ENCODE peak calls at places on chromosomes 5 and 9, in nine cellular contexts. Z is transverse colon; U is AG04450; Y is aorta; M is heart right ventricle; P is H9; T is endodermal cell; A is CD4-positive, alpha-beta T cell; Q is esophagus muscularis mucosa. K is an unnamed sample.

GRCh38 chr5:148336704-148337435 is 1.5 kb downstream of the SPINK9 start:
- DNase-seq in Z (no peak), U (no peak), Y (no peak), M (no peak), P (no peak), T (no peak), A (no peak), Q (no peak), K (no peak)

GRCh38 chr9:131669234-131670172 is 70.4 kb downstream of the RAPGEF1 start:
- DNase-seq in Z (no peak), U (no peak), Y (no peak), M (no peak), P (no peak), T (no peak), A (no peak), Q (no peak), K (no peak)

GRCh38 chr9:126154182-126154827 is 172.3 kb upstream of the MVB12B start:
- DNase-seq in Z (no peak), U (no peak), Y (no peak), M (no peak), P (no peak), T (no peak), A (no peak), Q (no peak), K (no peak)

GRCh38 chr5:1950096-1950707 is 67.5 kb upstream of the IRX4 start:
- DNase-seq in Z (no peak), U (no peak), Y (no peak), M (no peak), P (no peak), T (no peak), A (no peak), Q (no peak), K (no peak)

GRCh38 chr9:87140605-87141109 is 193.4 kb upstream of the GAS1 start:
- DNase-seq in Z (no peak), U (no peak), Y (no peak), M (no peak), P (no peak), T (no peak), A (no peak), Q (peak; percentile 57), K (no peak)

GRCh38 chr9:34085581-34086500 is 37.2 kb upstream of the UBAP2 start:
- DNase-seq in Z (no peak), U (no peak), Y (no peak), M (peak; percentile 25), P (no peak), T (no peak), A (no peak), Q (no peak), K (no peak)

GRCh38 chr9:124835026-124835501 is 18.2 kb upstream of the WDR38 start:
- DNase-seq in Z (peak; percentile 64), U (peak; percentile 52), Y (no peak), M (peak; percentile 92), P (no peak), T (no peak), A (no peak), Q (no peak), K (peak; percentile 85)

GRCh38 chr9:73200694-73201432 is 49.2 kb downstream of the ANXA1 start:
- DNase-seq in Z (no peak), U (no peak), Y (no peak), M (no peak), P (no peak), T (no peak), A (no peak), Q (no peak), K (no peak)

GRCh38 chr9:83649080-83649479 is 26.1 kb downstream of the IDNK start:
- DNase-seq in Z (peak; percentile 70), U (no peak), Y (peak; percentile 86), M (peak; percentile 58), P (peak; percentile 82), T (peak; percentile 94), A (peak; percentile 82), Q (no peak), K (peak; percentile 86)

GRCh38 chr9:599933-600461 is 241.5 kb upstream of the DMRT1 start:
- DNase-seq in Z (no peak), U (no peak), Y (no peak), M (no peak), P (no peak), T (no peak), A (no peak), Q (no peak), K (no peak)
- H3K9me3 ChIP-seq in Z (no peaks in the 10 kb centered on the region), U (no peaks in the 10 kb centered on the region), Y (no peaks in the 10 kb centered on the region), M (no peaks in the 10 kb centered on the region), P (no peaks in the 10 kb centered on the region), T (peaks cover 21% of the 10 kb centered on the region), A (no peaks in the 10 kb centered on the region), Q (no peaks in the 10 kb centered on the region), K (no peaks in the 10 kb centered on the region)

GRCh38 chr5:53479656-53480473 is 564 bp upstream of the FST start:
- DNase-seq in Z (peak; percentile 39), U (no peak), Y (peak; percentile 86), M (peak; percentile 48), P (peak; percentile 57), T (peak; percentile 87), A (peak; percentile 35), Q (no peak), K (peak; percentile 89)

GRCh38 chr5:53480474-53481353 is at the start of gene FST:
- DNase-seq in Z (no peak), U (no peak), Y (peak; percentile 76), M (no peak), P (peak; percentile 42), T (peak; percentile 83), A (no peak), Q (no peak), K (peak; percentile 33)

GRCh38 chr5:53482717-53483638 is 2.5 kb downstream of the FST start:
- DNase-seq in Z (peak; percentile 24), U (no peak), Y (peak; percentile 79), M (peak; percentile 11), P (peak; percentile 81), T (peak; percentile 84), A (no peak), Q (no peak), K (peak; percentile 75)

GRCh38 chr5:53481887-53482716 is 1.7 kb downstream of the FST start:
- DNase-seq in Z (peak; percentile 69), U (no peak), Y (peak; percentile 94), M (peak; percentile 48), P (peak; percentile 51), T (peak; percentile 75), A (peak; percentile 55), Q (peak; percentile 96), K (peak; percentile 92)

DNA sequence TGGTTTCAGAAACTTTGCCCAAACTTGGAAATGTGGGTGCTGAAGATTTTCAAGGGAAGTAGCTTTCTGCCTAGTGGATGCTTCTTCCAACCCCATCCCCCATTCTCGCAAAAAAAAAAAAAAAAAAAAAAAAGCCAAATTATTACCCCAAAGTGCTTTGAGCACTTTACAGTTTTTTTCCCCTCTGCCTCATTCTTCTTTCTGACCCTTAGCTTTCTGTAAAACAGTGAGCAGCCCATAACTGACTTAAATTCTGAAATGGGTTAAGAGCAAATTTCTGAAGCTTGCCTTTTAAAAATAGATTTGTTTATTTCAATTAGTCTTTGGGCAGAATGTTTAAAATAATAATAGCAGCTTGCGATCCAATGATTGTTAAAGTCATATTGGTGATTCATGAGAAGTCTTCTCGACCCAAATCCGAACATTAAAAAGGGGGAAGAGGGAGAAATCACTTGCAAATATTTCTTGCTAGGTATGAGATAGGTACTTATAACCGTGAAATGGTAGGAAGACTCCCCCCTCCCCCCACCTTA is 991 bp downstream of the FST start:
- DNase-seq in Z (no peak), U (no peak), Y (no peak), M (no peak), P (no peak), T (no peak), A (no peak), Q (no peak), K (no peak)
- H3K27ac ChIP-seq in Z (peak overlapping the region; percentile 81), U (peak overlapping the region; percentile 59), Y (peak overlapping the region; percentile 8), M (peak overlapping the region; percentile 71), P (no peak overlapping the region), T (peak overlapping the region; percentile 69), A (no peak overlapping the region), Q (peak overlapping the region; percentile 50), K (no peak overlapping the region)

DNA sequence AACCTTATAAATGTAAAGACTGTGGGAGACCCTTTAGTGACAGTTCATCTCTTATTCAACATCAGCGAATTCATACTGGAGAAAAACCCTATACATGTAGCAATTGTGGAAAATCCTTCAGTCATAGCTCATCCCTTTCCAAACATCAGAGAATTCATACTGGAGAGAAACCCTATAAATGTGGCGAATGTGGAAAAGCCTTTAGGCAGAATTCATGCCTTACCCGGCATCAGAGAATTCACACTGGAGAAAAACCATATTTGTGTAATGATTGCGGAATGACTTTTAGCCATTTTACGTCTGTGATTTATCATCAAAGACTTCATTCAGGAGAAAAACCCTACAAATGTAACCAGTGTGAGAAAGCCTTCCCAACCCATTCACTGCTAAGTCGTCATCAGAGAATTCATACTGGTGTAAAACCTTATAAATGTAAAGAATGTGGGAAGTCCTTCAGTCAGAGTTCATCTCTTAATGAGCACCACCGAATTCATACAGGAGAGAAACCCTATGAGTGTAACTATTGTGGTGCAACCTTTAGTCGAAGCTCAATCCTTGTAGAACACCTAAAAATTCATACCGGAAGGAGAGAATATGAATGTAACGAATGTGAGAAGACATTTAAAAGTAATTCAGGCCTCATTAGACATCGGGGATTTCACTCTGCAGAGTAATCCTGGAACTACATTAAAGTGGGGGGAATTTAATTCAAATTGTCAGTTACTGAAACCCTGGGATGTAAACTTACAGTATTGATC is 17.7 kb downstream of the ZNF483 start:
- DNase-seq in Z (no peak), U (no peak), Y (no peak), M (no peak), P (no peak), T (no peak), A (no peak), Q (no peak), K (no peak)
- H3K9me3 ChIP-seq in Z (peaks cover 80% of the 10 kb centered on the region), U (peaks cover 41% of the 10 kb centered on the region), Y (peaks cover 17% of the 10 kb centered on the region), M (peaks cover 46% of the 10 kb centered on the region), P (peaks cover 81% of the 10 kb centered on the region), T (peaks cover 100% of the 10 kb centered on the region), A (peaks cover 95% of the 10 kb centered on the region), Q (peaks cover 31% of the 10 kb centered on the region), K (peaks cover 10% of the 10 kb centered on the region)

DNA sequence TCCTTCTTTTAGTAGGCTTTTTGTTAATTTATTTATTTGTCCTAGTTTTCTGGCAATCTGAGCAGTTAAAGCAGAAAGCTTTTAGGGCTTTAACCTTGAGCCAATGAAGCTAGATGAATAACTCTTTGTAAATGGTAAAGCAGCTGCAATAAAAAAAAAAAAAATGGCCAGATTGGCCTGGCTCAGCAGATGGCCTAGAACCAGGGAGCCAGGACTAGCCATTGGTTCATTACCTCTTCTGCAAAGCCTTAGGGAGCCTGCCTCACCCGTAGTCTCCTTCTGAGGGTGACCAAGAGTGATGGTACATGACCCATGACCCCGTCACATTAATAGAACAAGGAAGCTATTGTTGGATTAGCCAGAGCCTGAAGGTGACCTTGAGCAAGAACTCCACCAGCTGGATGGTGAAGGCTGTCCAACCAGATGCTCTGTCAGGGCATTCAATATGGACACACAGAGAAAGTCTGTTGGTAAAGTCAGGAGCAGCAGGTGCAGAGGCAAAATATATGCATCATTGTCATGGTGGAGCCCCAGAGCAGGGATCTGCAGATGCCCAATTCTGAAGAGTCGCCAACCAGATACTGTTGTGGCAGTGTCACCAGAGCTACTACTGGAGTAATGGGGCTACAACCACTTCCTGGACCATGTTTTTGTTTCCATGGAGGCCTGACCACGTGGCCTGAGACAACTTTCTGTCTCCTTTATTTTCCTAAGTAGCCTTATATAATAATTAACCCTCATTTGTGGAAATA is 100.8 kb downstream of the MTX3 start:
- DNase-seq in Z (no peak), U (no peak), Y (no peak), M (no peak), P (no peak), T (no peak), A (no peak), Q (no peak), K (no peak)
- H3K27ac ChIP-seq in Z (no peak overlapping the region), U (no peak overlapping the region), Y (no peak overlapping the region), M (no peak overlapping the region), P (no peak overlapping the region), T (no peak overlapping the region), A (no peak overlapping the region), Q (no peak overlapping the region), K (no peak overlapping the region)

GRCh38 chr9:8266861-8267260 is 467.3 kb upstream of the DMAC1 start:
- DNase-seq in Z (no peak), U (no peak), Y (no peak), M (no peak), P (no peak), T (no peak), A (no peak), Q (no peak), K (no peak)
- H3K9me3 ChIP-seq in Z (no peaks in the 10 kb centered on the region), U (no peaks in the 10 kb centered on the region), Y (no peaks in the 10 kb centered on the region), M (no peaks in the 10 kb centered on the region), P (no peaks in the 10 kb centered on the region), T (no peaks in the 10 kb centered on the region), A (no peaks in the 10 kb centered on the region), Q (no peaks in the 10 kb centered on the region), K (no peaks in the 10 kb centered on the region)